ENCODE peak calls at places on chromosomes 12 and 14, in eight cellular contexts. H, I, W, Y, D, R, C and Z are unnamed samples.
A peak's percentile ranks its signal among the peaks of the same experiment; 100 is the strongest.

GRCh38 chr14:98792171-98792570 is 479.8 kb downstream of the BCL11B start:
- DNase-seq in W (no peak), R (no peak), I (no peak), C (no peak), H (no peak), Y (no peak), D (no peak), Z (no peak)

GRCh38 chr12:75389061-75389460 is 1.8 kb upstream of the GLIPR1L2 start:
- DNase-seq in D (no peak), R (peak; percentile 12), H (no peak), I (peak; percentile 28), W (peak; percentile 62), Y (no peak), C (peak; percentile 75), Z (no peak)

GRCh38 chr12:19220205-19220604 is 90.7 kb downstream of the PLEKHA5 start:
- DNase-seq in C (peak; percentile 74), W (peak; percentile 92), R (no peak), I (peak; percentile 73), Y (no peak), D (no peak), H (no peak), Z (peak; percentile 11)

GRCh38 chr12:92078167-92079053 is 67.2 kb downstream of the BTG1 start:
- DNase-seq in I (peak; percentile 95), W (peak; percentile 100), C (peak; percentile 100), Y (peak; percentile 91), R (no peak), D (no peak), H (no peak), Z (peak; percentile 100)

GRCh38 chr12:57579011-57579410 is 12.0 kb upstream of the PIP4K2C start:
- DNase-seq in W (no peak), I (no peak), C (peak; percentile 31), R (no peak), Y (no peak), H (no peak), D (no peak), Z (no peak)

GRCh38 chr14:26330982-26331381 is 266.9 kb downstream of the NOVA1 start:
- DNase-seq in I (no peak), C (no peak), D (no peak), Y (no peak), R (no peak), W (no peak), H (no peak), Z (no peak)

GRCh38 chr12:104506691-104507401 is 50.1 kb downstream of the CHST11 start:
- DNase-seq in C (no peak), R (peak; percentile 97), W (no peak), H (no peak), Y (no peak), D (no peak), I (no peak), Z (no peak)

GRCh38 chr14:23405516-23406025 is 2.5 kb downstream of the MYH6 start:
- DNase-seq in C (no peak), D (no peak), R (no peak), I (no peak), H (no peak), W (no peak), Y (no peak), Z (no peak)

GRCh38 chr14:32259368-32260013 is 56.4 kb upstream of the RNU6-8 start:
- DNase-seq in D (no peak), C (peak; percentile 57), R (no peak), Y (no peak), I (peak; percentile 80), H (no peak), W (peak; percentile 54), Z (no peak)

GRCh38 chr12:18805516-18806248 is 67.8 kb downstream of the CAPZA3 start:
- DNase-seq in R (no peak), W (no peak), D (no peak), H (no peak), Y (no peak), C (no peak), I (no peak), Z (no peak)

GRCh38 chr14:75514673-75515630 is 7.3 kb upstream of the BATF start:
- DNase-seq in R (no peak), D (peak; percentile 60), H (no peak), W (peak; percentile 24), Y (no peak), C (peak; percentile 59), I (peak; percentile 32), Z (peak; percentile 46)

GRCh38 chr12:96190403-96191170 is 3.6 kb upstream of the ELK3 start:
- DNase-seq in H (no peak), C (peak; percentile 86), R (no peak), Y (no peak), I (no peak), D (no peak), W (peak; percentile 81), Z (no peak)

GRCh38 chr12:112116232-112117060 is 7.9 kb upstream of the NAA25 start:
- DNase-seq in D (peak; percentile 84), I (peak; percentile 92), H (peak; percentile 77), Y (no peak), C (peak; percentile 32), W (no peak), R (peak; percentile 67), Z (peak; percentile 39)

GRCh38 chr12:117874842-117875434 is 93.9 kb downstream of the KSR2 start:
- DNase-seq in C (peak; percentile 86), I (peak; percentile 52), Y (no peak), D (peak; percentile 61), H (peak; percentile 86), R (peak; percentile 70), W (peak; percentile 57), Z (peak; percentile 51)

GRCh38 chr12:40225984-40226602 is 1.3 kb downstream of the LRRK2 start:
- DNase-seq in Y (no peak), C (peak; percentile 8), R (no peak), D (no peak), W (no peak), H (no peak), I (no peak), Z (no peak)

GRCh38 chr12:80862606-80863005 is 75.1 kb downstream of the LIN7A start:
- DNase-seq in W (peak; percentile 56), C (peak; percentile 64), R (no peak), I (peak; percentile 48), D (no peak), H (no peak), Y (no peak), Z (peak; percentile 20)

GRCh38 chr12:91551242-91551641 is 368.6 kb upstream of the DCN start:
- DNase-seq in D (no peak), W (no peak), C (no peak), I (no peak), H (no peak), R (no peak), Y (no peak), Z (no peak)

GRCh38 chr12:93632383-93632782 is 44.8 kb upstream of the CRADD start:
- DNase-seq in Y (no peak), C (no peak), R (no peak), W (no peak), I (no peak), H (no peak), D (no peak), Z (no peak)

GRCh38 chr12:114480309-114481199 is 74.6 kb upstream of the TBX5 start:
- DNase-seq in D (no peak), I (peak; percentile 21), R (no peak), W (peak; percentile 45), C (peak; percentile 68), H (no peak), Y (no peak), Z (peak; percentile 24)

GRCh38 chr12:26117321-26117720 is 7.5 kb downstream of the BHLHE41 start:
- DNase-seq in D (no peak), R (no peak), Y (no peak), I (no peak), C (no peak), W (no peak), H (no peak), Z (no peak)

GRCh38 chr14:106556665-106557289 is 1030.4 kb downstream of the TMEM121 start:
- DNase-seq in Y (no peak), D (peak; percentile 56), W (no peak), R (peak; percentile 79), H (no peak), C (no peak), I (no peak), Z (no peak)

GRCh38 chr14:67508973-67509372 is 20.5 kb upstream of the TMEM229B start:
- DNase-seq in W (no peak), C (no peak), I (no peak), D (no peak), R (no peak), Y (no peak), H (no peak), Z (no peak)

GRCh38 chr12:43676183-43676813 is 82.3 kb downstream of the PUS7L start:
- DNase-seq in R (no peak), H (no peak), W (peak; percentile 31), D (no peak), I (peak; percentile 27), Y (no peak), C (peak; percentile 24), Z (no peak)

GRCh38 chr12:10901427-10901826 is 7.9 kb downstream of the TAS2R13 start:
- DNase-seq in Y (no peak), R (no peak), H (no peak), W (peak; percentile 5), I (peak; percentile 34), D (no peak), C (no peak), Z (no peak)

GRCh38 chr12:119704065-119704747 is 36.3 kb downstream of the PRKAB1 start:
- DNase-seq in R (no peak), C (peak; percentile 66), I (peak; percentile 41), H (no peak), W (peak; percentile 55), Y (no peak), D (no peak), Z (peak; percentile 68)

GRCh38 chr14:60922050-60922449 is 58.8 kb downstream of the TRMT5 start:
- DNase-seq in C (peak; percentile 31), Y (no peak), R (no peak), W (peak; percentile 65), H (no peak), I (peak; percentile 46), D (no peak), Z (no peak)

GRCh38 chr14:67650694-67651093 is 23.7 kb downstream of the VTI1B start:
- DNase-seq in Y (no peak), C (peak; percentile 92), R (no peak), I (peak; percentile 88), W (peak; percentile 89), H (no peak), D (no peak), Z (peak; percentile 64)

GRCh38 chr14:23141706-23142467 is 22.8 kb upstream of the CEBPE start:
- DNase-seq in C (peak; percentile 90), Y (no peak), D (peak; percentile 51), W (peak; percentile 27), H (no peak), R (peak; percentile 8), I (peak; percentile 54), Z (peak; percentile 84)

GRCh38 chr12:120234643-120235368 is 30.7 kb downstream of the PXN start:
- DNase-seq in H (peak; percentile 79), C (peak; percentile 99), I (peak; percentile 95), R (peak; percentile 42), D (peak; percentile 89), W (peak; percentile 100), Y (peak; percentile 88), Z (peak; percentile 97)

GRCh38 chr14:68814376-68815287 is 21.8 kb upstream of the ZFP36L1 start:
- DNase-seq in R (peak; percentile 21), C (peak; percentile 66), H (peak; percentile 74), I (peak; percentile 66), W (peak; percentile 51), D (no peak), Y (no peak), Z (peak; percentile 40)

GRCh38 chr14:99879401-99880295 is 86.4 kb downstream of the EML1 start:
- DNase-seq in R (no peak), W (peak; percentile 90), H (no peak), D (no peak), C (peak; percentile 93), Y (no peak), I (peak; percentile 59), Z (peak; percentile 84)

GRCh38 chr12:13100882-13101769 is 2.3 kb downstream of the GSG1 start:
- DNase-seq in R (peak; percentile 90), D (peak; percentile 97), I (peak; percentile 85), Y (no peak), C (peak; percentile 99), H (peak; percentile 91), W (peak; percentile 96), Z (peak; percentile 99)

GRCh38 chr12:111757361-111758119 is 9.2 kb upstream of the ALDH2 start:
- DNase-seq in C (no peak), W (peak; percentile 33), H (peak; percentile 71), R (no peak), I (peak; percentile 74), D (peak; percentile 71), Y (no peak), Z (peak; percentile 21)

GRCh38 chr14:81400202-81400678 is at the start of gene STON2:
- DNase-seq in C (peak; percentile 68), Y (peak; percentile 20), H (peak; percentile 68), D (peak; percentile 42), R (peak; percentile 82), I (peak; percentile 13), W (peak; percentile 96), Z (peak; percentile 78)